ENCODE peak calls at places on chromosome 17, in six cellular contexts. J is adrenal gland, A is heart left ventricle, W is stomach, F is cardiac muscle cell, Y is tibial nerve. E is an unnamed sample.

GRCh38 chr17:75428775-75429469 is 23.4 kb upstream of the GRB2 start:
- DNase-seq in J (no peak), A (no peak), W (no peak), F (no peak), Y (no peak), E (no peak)

GRCh38 chr17:38469875-38470274 is 41.6 kb downstream of the ARHGAP23 start:
- DNase-seq in J (no peak), A (no peak), W (no peak), F (no peak), Y (no peak), E (no peak)

GRCh38 chr17:19534562-19535149 is 1.0 kb downstream of the SLC47A1 start:
- DNase-seq in J (peak; percentile 20), A (no peak), W (no peak), F (no peak), Y (no peak), E (no peak)

GRCh38 chr17:19769946-19770652 is 22.0 kb upstream of the ALDH3A1 start:
- DNase-seq in J (no peak), A (no peak), W (no peak), F (no peak), Y (no peak), E (no peak)

GRCh38 chr17:81371910-81372760 is 23.1 kb upstream of the BAHCC1 start:
- DNase-seq in J (peak; percentile 49), A (peak; percentile 85), W (no peak), F (peak; percentile 71), Y (no peak), E (peak; percentile 69)

GRCh38 chr17:38417210-38417951 is 10.9 kb upstream of the ARHGAP23 start:
- DNase-seq in J (peak; percentile 32), A (no peak), W (no peak), F (no peak), Y (no peak), E (no peak)

GRCh38 chr17:28526381-28526780 is 20.2 kb downstream of the FOXN1 start:
- DNase-seq in J (no peak), A (no peak), W (no peak), F (no peak), Y (no peak), E (no peak)

GRCh38 chr17:44971776-44972483 is 3.8 kb upstream of the C1QL1 start:
- DNase-seq in J (no peak), A (no peak), W (no peak), F (no peak), Y (no peak), E (no peak)

GRCh38 chr17:83203073-83203471 is 123.7 kb downstream of the METRNL start:
- DNase-seq in J (peak; percentile 53), A (peak; percentile 62), W (peak; percentile 37), F (no peak), Y (peak; percentile 88), E (peak; percentile 71)

GRCh38 chr17:51640108-51640622 is 379.8 kb downstream of the UTP18 start:
- DNase-seq in J (no peak), A (no peak), W (no peak), F (no peak), Y (no peak), E (no peak)

GRCh38 chr17:35866356-35866950 is 2.2 kb downstream of the HEATR9 start:
- DNase-seq in J (peak; percentile 38), A (no peak), W (no peak), F (no peak), Y (no peak), E (no peak)

GRCh38 chr17:39665642-39666221 is 583 bp downstream of the TCAP start:
- DNase-seq in J (no peak), A (peak; percentile 64), W (no peak), F (no peak), Y (no peak), E (no peak)

GRCh38 chr17:5872831-5873230 is 197.3 kb upstream of the WSCD1 start:
- DNase-seq in J (no peak), A (no peak), W (no peak), F (no peak), Y (no peak), E (no peak)

GRCh38 chr17:1108810-1109605 is 70.8 kb downstream of the ABR start:
- DNase-seq in J (peak; percentile 59), A (peak; percentile 73), W (peak; percentile 71), F (peak; percentile 66), Y (peak; percentile 20), E (peak; percentile 80)

GRCh38 chr17:38908676-38909181 is 16.7 kb upstream of the LASP1NB start:
- DNase-seq in J (no peak), A (no peak), W (no peak), F (no peak), Y (no peak), E (no peak)

GRCh38 chr17:66507103-66507923 is 204.9 kb downstream of the PRKCA start:
- DNase-seq in J (peak; percentile 80), A (peak; percentile 47), W (no peak), F (no peak), Y (peak; percentile 8), E (no peak)

GRCh38 chr17:64020068-64020766 is at the start of gene ICAM2:
- DNase-seq in J (peak; percentile 13), A (peak; percentile 77), W (peak; percentile 68), F (no peak), Y (peak; percentile 54), E (peak; percentile 96)

GRCh38 chr17:35432176-35433074 is at the start of gene SLFN12:
- DNase-seq in J (peak; percentile 73), A (peak; percentile 61), W (peak; percentile 53), F (peak; percentile 45), Y (peak; percentile 64), E (no peak)

GRCh38 chr17:27631897-27632725 is 1.1 kb downstream of the LGALS9 start:
- DNase-seq in J (no peak), A (no peak), W (no peak), F (no peak), Y (no peak), E (no peak)

GRCh38 chr17:55607736-55608341 is 96.6 kb upstream of the SMIM36 start:
- DNase-seq in J (peak; percentile 24), A (peak; percentile 44), W (peak; percentile 67), F (no peak), Y (peak; percentile 40), E (peak; percentile 79)

GRCh38 chr17:32489320-32490100 is 2.7 kb downstream of the CDK5R1 start:
- DNase-seq in J (no peak), A (no peak), W (no peak), F (no peak), Y (no peak), E (no peak)

GRCh38 chr17:48568499-48569259 is 9.5 kb downstream of the HOXB4 start:
- DNase-seq in J (no peak), A (no peak), W (no peak), F (no peak), Y (no peak), E (peak; percentile 48)

GRCh38 chr17:4535667-4536258 is 19.4 kb downstream of the MYBBP1A start:
- DNase-seq in J (no peak), A (no peak), W (no peak), F (no peak), Y (no peak), E (no peak)
- H3K27ac ChIP-seq in J (peak overlapping the region; percentile 84), A (peak overlapping the region; percentile 73), W (peak overlapping the region; percentile 74), F (no peak overlapping the region), Y (peak overlapping the region; percentile 88), E (no peak overlapping the region)

GRCh38 chr17:42459256-42459982 is 741 bp downstream of the ATP6V0A1 start:
- DNase-seq in J (peak; percentile 69), A (peak; percentile 50), W (peak; percentile 40), F (peak; percentile 7), Y (peak; percentile 72), E (peak; percentile 67)
- TF ChIP-seq CTCF in J (peak; percentile 18), A (peak; percentile 51), W (no peak), F (peak; percentile 47), Y (peak; percentile 23), E (no peak)

DNA sequence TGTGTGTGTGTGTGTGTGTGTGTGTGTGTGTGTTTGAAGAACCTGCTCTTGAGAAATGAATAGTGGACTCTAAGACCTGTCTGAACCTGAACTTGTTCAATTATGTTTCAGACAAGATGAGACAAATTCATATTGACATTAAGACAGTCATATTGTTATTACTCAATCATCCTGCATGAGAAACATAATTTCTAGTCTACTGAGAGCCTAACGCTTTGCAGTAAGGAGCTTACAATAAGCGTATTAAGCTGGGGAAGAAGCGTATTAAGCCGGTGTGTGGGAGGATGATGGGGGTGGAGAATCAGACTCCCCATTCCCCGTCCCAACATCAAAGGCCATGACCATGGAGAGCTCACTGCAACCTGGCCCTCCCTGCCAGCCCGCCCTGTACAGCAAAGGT is 22.4 kb upstream of the MNT start:
- DNase-seq in J (no peak), A (no peak), W (no peak), F (no peak), Y (no peak), E (no peak)
- H3K27ac ChIP-seq in J (no peak overlapping the region), A (no peak overlapping the region), W (no peak overlapping the region), F (no peak overlapping the region), Y (no peak overlapping the region), E (no peak overlapping the region)

GRCh38 chr17:59106463-59107305 is at the start of gene TRIM37:
- DNase-seq in J (peak; percentile 97), A (peak; percentile 99), W (peak; percentile 98), F (peak; percentile 99), Y (peak; percentile 88), E (peak; percentile 99)
- TF ChIP-seq CTCF in J (no peak), A (peak; percentile 17), W (no peak), F (no peak), Y (no peak), E (peak; percentile 16)

GRCh38 chr17:42345396-42346078 is 42.7 kb downstream of the STAT3 start:
- DNase-seq in J (no peak), A (peak; percentile 61), W (no peak), F (peak; percentile 62), Y (no peak), E (no peak)

GRCh38 chr17:42348104-42348503 is 40.1 kb downstream of the STAT3 start:
- DNase-seq in J (no peak), A (no peak), W (no peak), F (no peak), Y (no peak), E (no peak)

GRCh38 chr17:42347198-42347597 is 41.0 kb downstream of the STAT3 start:
- DNase-seq in J (peak; percentile 78), A (peak; percentile 36), W (peak; percentile 67), F (no peak), Y (peak; percentile 74), E (no peak)

GRCh38 chr17:42346473-42346872 is 41.8 kb downstream of the STAT3 start:
- DNase-seq in J (no peak), A (no peak), W (no peak), F (no peak), Y (no peak), E (no peak)

GRCh38 chr17:42347606-42348005 is 40.6 kb downstream of the STAT3 start:
- DNase-seq in J (no peak), A (no peak), W (no peak), F (no peak), Y (no peak), E (no peak)
- H3K27ac ChIP-seq in J (peak overlapping the region; percentile 82), A (peak overlapping the region; percentile 20), W (peak overlapping the region; percentile 57), F (peak overlapping the region; percentile 5), Y (peak overlapping the region; percentile 48), E (peak overlapping the region; percentile 35)

DNA sequence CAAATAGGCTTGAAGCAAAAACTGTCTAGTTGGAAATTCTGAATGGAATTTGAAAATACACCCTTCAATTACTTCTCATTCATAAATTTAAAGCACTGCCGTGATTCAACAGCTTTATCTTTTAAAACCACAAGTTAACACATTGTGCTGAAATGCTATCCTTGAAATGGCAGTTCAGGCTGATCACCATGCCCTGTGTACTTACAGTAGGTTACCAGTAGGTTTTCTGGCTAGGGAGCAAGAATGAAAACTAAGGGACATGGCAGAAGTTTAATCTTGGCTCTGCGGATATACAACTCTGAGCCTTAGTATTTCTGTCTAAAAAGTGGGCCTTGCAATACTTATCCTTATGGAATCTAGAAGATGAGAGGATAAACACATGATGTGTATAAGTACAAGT is 28.0 kb downstream of the NXPH3 start:
- DNase-seq in J (no peak), A (no peak), W (no peak), F (no peak), Y (no peak), E (no peak)
- TF ChIP-seq CTCF in J (no peak), A (no peak), W (no peak), F (peak; percentile 40), Y (no peak), E (no peak)